ENCODE peak calls at places on chromosome 10, in nine cellular contexts. H, W, Z, U, L, S, J, P and Y are unnamed samples.

GRCh38 chr10:3817002-3817401 is 32.0 kb upstream of the KLF6 start:
- DNase-seq in H (no peak), W (no peak), Z (no peak), U (no peak), L (no peak), S (no peak), J (no peak), P (no peak), Y (no peak)

GRCh38 chr10:48455055-48455391 is 148.5 kb downstream of the MAPK8 start:
- DNase-seq in H (no peak), W (no peak), Z (no peak), U (no peak), L (peak), S (no peak), J (no peak), P (no peak), Y (no peak)

GRCh38 chr10:123787566-123787965 is 104.0 kb downstream of the CPXM2 start:
- DNase-seq in H (no peak), W (no peak), Z (no peak), U (no peak), L (no peak), S (no peak), J (no peak), P (no peak), Y (no peak)

GRCh38 chr10:127449491-127449890 is 99.6 kb upstream of the NPS start:
- DNase-seq in H (no peak), W (no peak), Z (no peak), U (no peak), L (no peak), S (no peak), J (no peak), P (no peak), Y (no peak)

GRCh38 chr10:86821600-86821999 is 65.2 kb downstream of the BMPR1A start:
- DNase-seq in H (no peak), W (peak), Z (peak), U (no peak), L (no peak), S (no peak), J (no peak), P (no peak), Y (no peak)

GRCh38 chr10:75754096-75754495 is 322.7 kb downstream of the LRMDA start:
- DNase-seq in H (no peak), W (no peak), Z (no peak), U (no peak), L (no peak), S (no peak), J (no peak), P (no peak), Y (no peak)

GRCh38 chr10:110360857-110361474 is 56.2 kb upstream of the SMNDC1 start:
- DNase-seq in H (no peak), W (peak), Z (no peak), U (no peak), L (no peak), S (no peak), J (no peak), P (no peak), Y (no peak)

GRCh38 chr10:95208702-95209391 is 14.8 kb downstream of the ACSM6 start:
- DNase-seq in H (no peak), W (peak), Z (no peak), U (no peak), L (no peak), S (no peak), J (no peak), P (no peak), Y (no peak)

GRCh38 chr10:44886966-44887365 is 24.2 kb upstream of the TMEM72 start:
- DNase-seq in H (no peak), W (no peak), Z (no peak), U (no peak), L (no peak), S (no peak), J (no peak), P (no peak), Y (no peak)

GRCh38 chr10:91652364-91652763 is 19.5 kb upstream of the PPP1R3C start:
- DNase-seq in H (no peak), W (peak), Z (peak), U (no peak), L (no peak), S (no peak), J (no peak), P (no peak), Y (no peak)

GRCh38 chr10:6748981-6749630 is 169.0 kb upstream of the PRKCQ start:
- DNase-seq in H (no peak), W (peak), Z (peak), U (no peak), L (no peak), S (no peak), J (no peak), P (no peak), Y (no peak)

GRCh38 chr10:30583778-30584415 is 45.7 kb downstream of the LYZL2 start:
- DNase-seq in H (peak), W (peak), Z (peak), U (no peak), L (peak), S (peak), J (no peak), P (peak), Y (no peak)

GRCh38 chr10:118721005-118721876 is 33.5 kb downstream of the CACUL1 start:
- DNase-seq in H (no peak), W (peak), Z (peak), U (peak), L (no peak), S (peak), J (peak), P (no peak), Y (no peak)

GRCh38 chr10:73529089-73529832 is 33.4 kb upstream of the PPP3CB start:
- DNase-seq in H (peak), W (peak), Z (peak), U (peak), L (no peak), S (peak), J (peak), P (peak), Y (peak)

GRCh38 chr10:35011771-35012191 is 78.4 kb downstream of the CUL2 start:
- DNase-seq in H (no peak), W (peak), Z (peak), U (peak), L (no peak), S (no peak), J (peak), P (no peak), Y (no peak)

GRCh38 chr10:78863121-78863520 is 205.6 kb upstream of the ZMIZ1 start:
- DNase-seq in H (no peak), W (no peak), Z (no peak), U (no peak), L (no peak), S (no peak), J (no peak), P (no peak), Y (no peak)

GRCh38 chr10:131889755-131890154 is 11.1 kb upstream of the PPP2R2D start:
- DNase-seq in H (no peak), W (no peak), Z (no peak), U (no peak), L (no peak), S (no peak), J (no peak), P (no peak), Y (no peak)

GRCh38 chr10:11074536-11075267 is 57.0 kb downstream of the CELF2 start:
- DNase-seq in H (no peak), W (no peak), Z (no peak), U (no peak), L (no peak), S (no peak), J (no peak), P (no peak), Y (no peak)

GRCh38 chr10:3406556-3406955 is 234.0 kb upstream of the PITRM1 start:
- DNase-seq in H (peak), W (no peak), Z (no peak), U (no peak), L (no peak), S (no peak), J (no peak), P (peak), Y (no peak)

GRCh38 chr10:19853839-19854238 is 37.6 kb downstream of the PLXDC2 start:
- DNase-seq in H (no peak), W (no peak), Z (no peak), U (no peak), L (no peak), S (no peak), J (no peak), P (no peak), Y (no peak)

GRCh38 chr10:22851865-22852239 is 76.0 kb upstream of the ARMC3 start:
- DNase-seq in H (no peak), W (peak), Z (no peak), U (no peak), L (no peak), S (no peak), J (no peak), P (no peak), Y (no peak)

GRCh38 chr10:60434418-60435046 is 44.9 kb upstream of the ANK3 start:
- DNase-seq in H (peak), W (peak), Z (peak), U (no peak), L (no peak), S (peak), J (no peak), P (peak), Y (peak)

GRCh38 chr10:112966191-112966855 is 16.3 kb downstream of the TCF7L2 start:
- DNase-seq in H (no peak), W (no peak), Z (no peak), U (no peak), L (no peak), S (no peak), J (no peak), P (no peak), Y (no peak)

GRCh38 chr10:2761971-2762370 is 305.4 kb upstream of the PFKP start:
- DNase-seq in H (no peak), W (no peak), Z (no peak), U (no peak), L (no peak), S (no peak), J (no peak), P (no peak), Y (no peak)

GRCh38 chr10:35364808-35365207 is 28.5 kb downstream of the CCNY start:
- DNase-seq in H (no peak), W (no peak), Z (no peak), U (no peak), L (no peak), S (no peak), J (no peak), P (no peak), Y (no peak)

GRCh38 chr10:120950103-120950561 is 99.0 kb downstream of the WDR11 start:
- DNase-seq in H (no peak), W (peak), Z (peak), U (no peak), L (no peak), S (no peak), J (no peak), P (no peak), Y (no peak)

GRCh38 chr10:95513941-95514392 is 47.2 kb downstream of the SORBS1 start:
- DNase-seq in H (peak), W (peak), Z (peak), U (no peak), L (no peak), S (no peak), J (no peak), P (peak), Y (peak)

GRCh38 chr10:61478621-61479312 is 25.6 kb upstream of the TMEM26 start:
- DNase-seq in H (no peak), W (peak), Z (no peak), U (no peak), L (no peak), S (no peak), J (no peak), P (no peak), Y (no peak)

GRCh38 chr10:104052351-104052885 is 33.3 kb downstream of the COL17A1 start:
- DNase-seq in H (no peak), W (no peak), Z (no peak), U (no peak), L (peak), S (no peak), J (no peak), P (no peak), Y (no peak)

GRCh38 chr10:97882142-97883091 is 32.8 kb downstream of the GOLGA7B start:
- DNase-seq in H (no peak), W (peak), Z (peak), U (no peak), L (peak), S (no peak), J (no peak), P (no peak), Y (no peak)

GRCh38 chr10:132945125-132945893 is 2.9 kb upstream of the CFAP46 start:
- DNase-seq in H (no peak), W (no peak), Z (no peak), U (no peak), L (no peak), S (no peak), J (no peak), P (no peak), Y (no peak)

GRCh38 chr10:43953672-43954071 is 305.0 kb upstream of the ZNF32 start:
- DNase-seq in H (no peak), W (no peak), Z (no peak), U (no peak), L (no peak), S (no peak), J (no peak), P (no peak), Y (no peak)

GRCh38 chr10:51103818-51104217 is 29.5 kb downstream of the PRKG1 start:
- DNase-seq in H (no peak), W (peak), Z (peak), U (no peak), L (no peak), S (no peak), J (no peak), P (no peak), Y (no peak)